ENCODE peak calls at places on chromosomes 1 and 21, in four cellular contexts. J is GM10248, A is K562, V is AG04450. M is an unnamed sample.

GRCh38 chr1:17915511-17916205 is 160.5 kb downstream of the ACTL8 start:
- DNase-seq in J (no peak), A (no peak), V (no peak), M (no peak)

GRCh38 chr1:8739377-8739776 is 78.1 kb downstream of the RERE start:
- DNase-seq in J (no peak), A (peak), V (no peak), M (peak)

GRCh38 chr1:12643785-12644184 is at the start of gene AADACL4:
- DNase-seq in J (no peak), A (no peak), V (no peak), M (no peak)

GRCh38 chr1:17594690-17595601 is 55.4 kb downstream of the ARHGEF10L start:
- DNase-seq in J (no peak), A (no peak), V (no peak), M (no peak)

GRCh38 chr1:89262643-89263042 is 10.0 kb downstream of the GBP5 start:
- DNase-seq in J (no peak), A (no peak), V (no peak), M (no peak)

GRCh38 chr21:42578034-42578433 is 64.4 kb downstream of the SLC37A1 start:
- DNase-seq in J (no peak), A (no peak), V (no peak), M (no peak)

GRCh38 chr1:246324711-246325110 is 182.4 kb downstream of the SMYD3 start:
- DNase-seq in J (no peak), A (no peak), V (no peak), M (no peak)

GRCh38 chr1:26278835-26279597 is 870 bp upstream of the SH3BGRL3 start:
- DNase-seq in J (no peak), A (peak), V (no peak), M (no peak)

GRCh38 chr1:39525366-39526165 is 34.1 kb downstream of the BMP8A start:
- DNase-seq in J (peak), A (no peak), V (no peak), M (no peak)

GRCh38 chr1:23720256-23720995 is 22.8 kb upstream of the ELOA start:
- DNase-seq in J (peak), A (no peak), V (no peak), M (no peak)

GRCh38 chr1:116131866-116132605 is 20.8 kb downstream of the MAB21L3 start:
- DNase-seq in J (no peak), A (peak), V (no peak), M (no peak)

GRCh38 chr21:41199123-41199522 is 31.2 kb downstream of the BACE2 start:
- DNase-seq in J (no peak), A (no peak), V (no peak), M (no peak)

GRCh38 chr1:17575786-17576584 is 36.5 kb downstream of the ARHGEF10L start:
- DNase-seq in J (no peak), A (no peak), V (no peak), M (no peak)

GRCh38 chr1:3000671-3001470 is 20.4 kb upstream of the ACTRT2 start:
- DNase-seq in J (no peak), A (no peak), V (no peak), M (no peak)

GRCh38 chr1:54274448-54274847 is 74.5 kb downstream of the MRPL37 start:
- DNase-seq in J (no peak), A (no peak), V (no peak), M (no peak)

GRCh38 chr1:175314300-175314699 is 121.7 kb upstream of the KIAA0040 start:
- DNase-seq in J (no peak), A (no peak), V (no peak), M (no peak)

GRCh38 chr1:33094971-33095604 is 14.1 kb downstream of the AZIN2 start:
- DNase-seq in J (peak), A (peak), V (peak), M (peak)

GRCh38 chr1:187185389-187185788 is 356.6 kb downstream of the PLA2G4A start:
- DNase-seq in J (no peak), A (no peak), V (no peak), M (no peak)

GRCh38 chr1:214808845-214809460 is 206.0 kb downstream of the CENPF start:
- DNase-seq in J (no peak), A (peak), V (no peak), M (peak)

GRCh38 chr1:10793129-10793651 is 3.3 kb downstream of the CASZ1 start:
- DNase-seq in J (no peak), A (no peak), V (no peak), M (no peak)

GRCh38 chr1:2349821-2350220 is 41.5 kb downstream of the MORN1 start:
- DNase-seq in J (no peak), A (no peak), V (no peak), M (no peak)

GRCh38 chr1:172499636-172500141 is 33.3 kb upstream of the SUCO start:
- DNase-seq in J (no peak), A (peak), V (no peak), M (no peak)

GRCh38 chr1:206450271-206450670 is 20.0 kb upstream of the IKBKE start:
- DNase-seq in J (no peak), A (no peak), V (no peak), M (no peak)

GRCh38 chr1:163535807-163536206 is 214.1 kb downstream of the NUF2 start:
- DNase-seq in J (no peak), A (peak), V (no peak), M (no peak)

GRCh38 chr1:154751690-154752089 is 118.4 kb downstream of the KCNN3 start:
- DNase-seq in J (no peak), A (no peak), V (no peak), M (no peak)

GRCh38 chr1:26483980-26484379 is 11.7 kb downstream of the HMGN2 start:
- DNase-seq in J (no peak), A (no peak), V (no peak), M (no peak)

GRCh38 chr1:178500091-178500770 is 3.5 kb upstream of the CLEC20A start:
- DNase-seq in J (no peak), A (no peak), V (no peak), M (peak)

GRCh38 chr1:27122652-27123051 is 32.3 kb downstream of the SLC9A1 start:
- DNase-seq in J (no peak), A (peak), V (no peak), M (no peak)

GRCh38 chr1:27605796-27606707 is 2.1 kb upstream of the AHDC1 start:
- DNase-seq in J (peak), A (peak), V (peak), M (peak)

GRCh38 chr1:226646026-226646869 is 92.8 kb downstream of the ITPKB start:
- DNase-seq in J (no peak), A (no peak), V (no peak), M (no peak)

GRCh38 chr1:8063298-8064068 is 37.4 kb upstream of the ERRFI1 start:
- DNase-seq in J (no peak), A (no peak), V (no peak), M (no peak)

GRCh38 chr21:36976882-36977651 is 10.6 kb upstream of the HLCS start:
- DNase-seq in J (peak), A (peak), V (peak), M (peak)

GRCh38 chr1:16139473-16139962 is 16.4 kb downstream of the EPHA2 start:
- DNase-seq in J (no peak), A (no peak), V (peak), M (no peak)

GRCh38 chr1:35563166-35563565 is 5.6 kb downstream of the NCDN start:
- DNase-seq in J (no peak), A (no peak), V (no peak), M (no peak)

GRCh38 chr1:77978293-77978968 is 441 bp downstream of the FUBP1 start:
- DNase-seq in J (peak), A (peak), V (peak), M (peak)

GRCh38 chr1:230187290-230187689 is 120.3 kb downstream of the GALNT2 start:
- DNase-seq in J (no peak), A (no peak), V (no peak), M (no peak)

GRCh38 chr21:23016617-23017016 is 2018.4 kb downstream of the NCAM2 start:
- DNase-seq in J (no peak), A (peak), V (no peak), M (peak)
- TF ChIP-seq CTCF in J (no peak), A (no peak), V (no peak), M (peak)

DNA sequence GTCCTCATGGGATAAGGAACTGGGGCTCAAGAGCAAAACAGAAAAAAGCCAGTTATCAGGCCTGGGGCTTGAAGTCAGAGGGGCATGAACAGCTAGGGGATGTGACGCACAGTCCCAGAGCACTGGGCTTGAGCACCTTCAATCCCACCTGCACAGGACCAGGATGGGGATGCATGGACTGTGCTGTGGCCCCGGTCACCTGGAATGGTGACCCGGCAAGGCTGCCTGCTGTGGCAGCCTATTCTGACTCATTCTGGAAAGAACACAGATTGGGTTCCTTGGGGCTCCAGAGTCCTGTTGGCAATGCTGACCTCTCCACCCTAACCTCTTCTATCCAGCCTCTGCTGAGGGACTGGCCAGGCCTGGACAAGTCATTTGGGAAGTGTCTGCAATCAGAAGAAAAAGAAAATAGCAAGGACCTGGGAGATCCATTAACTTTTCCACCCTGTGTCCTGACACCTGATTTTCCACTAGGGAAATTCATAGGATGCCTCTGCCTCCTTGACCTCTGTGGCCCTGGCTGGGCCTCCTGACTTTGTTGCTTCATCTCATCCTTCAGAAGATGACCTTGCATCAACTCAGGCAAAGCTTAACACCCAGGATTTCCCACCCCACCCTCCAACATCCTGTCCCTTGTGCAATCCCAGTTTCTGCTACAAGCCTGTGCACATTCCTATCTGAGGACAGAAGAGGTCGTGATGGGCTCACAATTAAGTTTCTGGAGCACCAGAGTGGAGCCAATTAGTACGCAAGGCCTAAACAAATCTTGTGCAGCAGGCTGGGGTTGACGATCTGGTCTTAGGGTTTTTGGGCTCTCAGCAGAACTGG is 17.9 kb upstream of the FMOD start:
- DNase-seq in J (no peak), A (no peak), V (no peak), M (no peak)
- TF ChIP-seq CTCF in J (peak), A (peak), V (peak), M (no peak)

GRCh38 chr1:45942411-45942810 is 139.0 kb downstream of the MAST2 start:
- DNase-seq in J (no peak), A (no peak), V (no peak), M (no peak)

GRCh38 chr1:45943185-45943584 is 139.8 kb downstream of the MAST2 start:
- DNase-seq in J (no peak), A (no peak), V (no peak), M (no peak)

GRCh38 chr1:45934947-45935346 is 131.5 kb downstream of the MAST2 start:
- DNase-seq in J (no peak), A (no peak), V (no peak), M (no peak)

DNA sequence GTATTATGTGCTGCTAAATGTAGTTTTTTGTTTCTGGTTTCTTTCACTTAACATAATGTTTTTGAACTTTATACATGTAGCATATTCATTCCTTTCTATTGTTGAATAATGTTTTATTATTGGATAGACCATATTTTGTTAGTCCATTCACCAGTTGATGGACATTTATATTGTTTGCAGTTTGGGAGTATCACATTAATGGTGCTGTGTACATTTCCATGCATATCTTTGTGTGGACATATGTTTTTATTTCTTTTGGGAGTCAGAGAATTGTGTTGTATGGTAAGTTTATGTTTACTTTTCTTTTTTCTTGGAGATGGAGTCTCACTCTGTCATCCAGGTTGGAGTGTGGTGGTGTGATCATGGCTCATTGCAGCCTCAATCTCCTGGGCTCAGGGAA is 134.6 kb downstream of the MAST2 start:
- DNase-seq in J (no peak), A (no peak), V (no peak), M (no peak)
- TF ChIP-seq CTCF in J (no peak), A (no peak), V (no peak), M (no peak)

GRCh38 chr1:235073331-235073967 is 55.2 kb downstream of the TOMM20 start:
- DNase-seq in J (no peak), A (no peak), V (no peak), M (no peak)
- TF ChIP-seq CTCF in J (no peak), A (no peak), V (no peak), M (no peak)

GRCh38 chr1:51927029-51927428 is 48.5 kb upstream of the NRDC start:
- DNase-seq in J (no peak), A (no peak), V (no peak), M (no peak)

GRCh38 chr1:51928896-51929295 is 50.4 kb upstream of the NRDC start:
- DNase-seq in J (no peak), A (no peak), V (no peak), M (no peak)

GRCh38 chr1:51924455-51924854 is 45.9 kb upstream of the NRDC start:
- DNase-seq in J (no peak), A (peak), V (no peak), M (no peak)

GRCh38 chr1:51930329-51930728 is 51.8 kb upstream of the NRDC start:
- DNase-seq in J (no peak), A (no peak), V (no peak), M (no peak)

GRCh38 chr1:51926171-51926812 is 47.8 kb upstream of the NRDC start:
- DNase-seq in J (no peak), A (peak), V (no peak), M (peak)
- TF ChIP-seq CTCF in J (peak), A (peak), V (peak), M (no peak)

DNA sequence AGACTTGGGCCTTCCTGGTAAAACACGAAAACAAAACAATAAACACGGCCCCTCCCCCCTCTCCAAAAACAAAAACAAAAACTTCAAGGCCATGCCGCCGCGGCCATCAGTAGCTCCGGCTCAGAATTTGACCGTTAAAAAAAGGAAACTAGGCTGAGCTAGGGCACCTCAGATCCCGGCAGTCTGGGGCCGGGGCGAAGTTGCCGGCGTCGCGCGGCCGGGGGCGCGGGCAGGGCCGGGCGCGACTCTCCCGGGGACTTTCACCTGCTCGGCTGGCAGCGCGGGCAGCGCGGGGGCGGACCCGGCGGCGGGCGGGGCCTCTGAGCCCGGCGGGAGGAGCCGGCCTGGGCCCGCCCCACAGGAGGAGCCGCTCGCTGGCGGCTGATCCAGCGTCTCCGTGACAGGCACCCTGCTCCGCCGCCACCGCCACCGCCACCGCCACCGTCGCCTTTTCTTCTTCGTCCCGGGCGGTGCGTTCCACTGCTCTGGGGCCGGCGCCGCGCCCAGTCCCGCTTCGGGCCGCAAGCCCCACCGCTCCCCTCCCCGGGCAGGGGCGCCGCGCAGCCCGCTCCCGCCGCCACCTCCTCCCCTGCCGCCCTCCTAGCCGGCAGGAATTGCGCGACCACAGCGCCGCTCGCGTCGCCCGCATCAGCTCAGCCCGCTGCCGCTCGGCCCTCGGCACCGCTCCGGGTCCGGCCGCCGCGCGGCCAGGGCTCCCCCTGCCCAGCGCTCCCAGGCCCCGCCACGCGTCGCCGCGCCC is at the start of gene NOS1AP:
- DNase-seq in J (peak), A (peak), V (no peak), M (peak)
- TF ChIP-seq CTCF in J (no peak), A (no peak), V (no peak), M (no peak)

DNA sequence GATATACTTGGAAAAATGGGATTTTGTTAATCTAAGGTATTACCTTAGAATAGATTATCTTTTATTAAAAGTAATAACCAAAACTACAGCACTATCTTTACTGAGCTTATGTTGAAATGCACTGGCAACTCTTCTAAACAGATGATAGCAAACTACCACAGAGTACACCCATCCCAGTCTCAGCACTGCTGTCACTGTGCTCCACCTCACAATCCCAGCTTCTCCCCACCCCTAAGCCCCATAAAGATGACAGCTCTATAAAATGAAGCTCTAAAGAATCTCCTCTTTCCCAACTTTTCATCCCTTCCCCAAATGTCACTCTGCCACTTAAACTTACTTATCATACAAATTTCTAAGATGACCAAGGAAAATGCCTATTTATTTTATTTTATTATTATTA is 6.4 kb downstream of the DSTYK start:
- DNase-seq in J (no peak), A (no peak), V (no peak), M (no peak)
- TF ChIP-seq CTCF in J (no peak), A (no peak), V (no peak), M (no peak)

M was measured in endothelial cell.